ENCODE peak calls at places on chromosomes 2 and 18, in seven cellular contexts. G, N, P, F, Q, Y and U are unnamed samples.

GRCh38 chr2:234869164-234869563 is 82.7 kb upstream of the SH3BP4 start:
- DNase-seq in G (no peak), N (no peak), P (no peak), F (no peak), Q (no peak), Y (no peak), U (no peak)

GRCh38 chr18:59029663-59030421 is 109.8 kb upstream of the SEC11C start:
- DNase-seq in G (no peak), N (no peak), P (no peak), F (no peak), Q (no peak), Y (no peak), U (no peak)

GRCh38 chr2:48851161-48851560 is 95.6 kb upstream of the LHCGR start:
- DNase-seq in G (no peak), N (no peak), P (no peak), F (no peak), Q (no peak), Y (no peak), U (no peak)

GRCh38 chr18:46567196-46567595 is 89.8 kb downstream of the LOXHD1 start:
- DNase-seq in G (no peak), N (no peak), P (no peak), F (no peak), Q (no peak), Y (no peak), U (no peak)

GRCh38 chr2:148458171-148458570 is 186.4 kb upstream of the EPC2 start:
- DNase-seq in G (no peak), N (no peak), P (no peak), F (no peak), Q (no peak), Y (no peak), U (no peak)

GRCh38 chr2:175293776-175294175 is 112.3 kb upstream of the ATP5MC3 start:
- DNase-seq in G (no peak), N (no peak), P (no peak), F (no peak), Q (no peak), Y (no peak), U (no peak)

GRCh38 chr2:375947-376307 is 88.0 kb upstream of the ALKAL2 start:
- DNase-seq in G (no peak), N (no peak), P (no peak), F (no peak), Q (no peak), Y (no peak), U (no peak)

GRCh38 chr2:238700122-238700457 is 147.8 kb upstream of the TWIST2 start:
- DNase-seq in G (no peak), N (no peak), P (no peak), F (no peak), Q (no peak), Y (no peak), U (no peak)

GRCh38 chr18:78859686-78860085 is 119.9 kb upstream of the SALL3 start:
- DNase-seq in G (no peak), N (no peak), P (no peak), F (no peak), Q (no peak), Y (no peak), U (no peak)

GRCh38 chr18:11689972-11690570 is 1.0 kb downstream of the GNAL start:
- DNase-seq in G (no peak), N (no peak), P (no peak), F (no peak), Q (no peak), Y (no peak), U (no peak)

GRCh38 chr2:121969155-121969554 is 213.7 kb downstream of the TSN start:
- DNase-seq in G (no peak), N (no peak), P (no peak), F (no peak), Q (no peak), Y (no peak), U (no peak)

DNA sequence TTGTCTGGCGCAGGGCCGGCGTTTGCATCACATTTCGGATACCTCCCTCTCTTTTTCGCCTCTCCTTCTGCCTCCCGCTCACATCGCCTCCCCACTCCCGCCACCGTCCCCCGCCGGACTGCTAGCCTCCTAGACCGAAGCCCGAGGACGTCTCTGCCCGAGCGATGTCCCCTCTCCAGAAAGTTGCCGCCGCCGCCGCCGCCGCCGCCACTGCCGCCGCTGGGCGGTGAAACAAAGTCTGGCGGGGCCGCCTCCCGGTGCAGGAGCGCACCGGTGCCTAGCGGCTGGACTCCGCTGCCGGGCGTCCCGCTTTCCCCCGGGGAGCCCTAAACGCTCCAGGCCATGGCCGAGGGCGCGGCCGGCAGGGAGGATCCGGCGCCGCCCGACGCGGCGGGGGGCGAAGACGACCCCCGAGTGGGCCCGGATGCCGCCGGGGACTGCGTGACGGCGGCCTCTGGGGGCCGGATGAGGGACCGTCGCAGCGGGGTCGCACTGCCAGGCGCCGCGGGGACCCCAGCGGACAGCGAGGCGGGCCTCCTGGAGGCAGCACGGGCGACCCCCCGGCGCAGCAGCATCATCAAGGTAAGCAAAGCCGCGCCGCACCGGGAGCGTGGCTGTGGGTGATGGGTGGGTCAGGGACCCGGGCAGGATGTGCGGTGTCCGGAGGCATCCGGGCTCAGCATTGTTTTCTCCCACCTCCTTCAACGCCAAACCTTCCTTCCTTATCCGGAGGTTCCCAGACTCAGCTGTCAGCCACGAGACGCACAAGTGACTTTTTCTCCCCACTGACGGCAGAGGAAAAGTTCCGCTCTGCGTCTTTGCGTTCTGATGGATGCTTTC is 585 bp downstream of the PLCL1 start:
- DNase-seq in G (peak; percentile 32), N (no peak), P (no peak), F (peak; percentile 67), Q (no peak), Y (no peak), U (no peak)
- TF ChIP-seq CTCF in G (no peak), N (no peak), P (no peak), F (peak; percentile 17), Q (no peak), Y (no peak), U (no peak)

GRCh38 chr2:20593072-20594034 is 57.5 kb downstream of the HS1BP3 start:
- DNase-seq in G (no peak), N (peak; percentile 52), P (no peak), F (peak; percentile 40), Q (no peak), Y (peak; percentile 44), U (peak; percentile 94)
- TF ChIP-seq CTCF in G (no peak), N (no peak), P (no peak), F (no peak), Q (no peak), Y (no peak), U (peak; percentile 42)

GRCh38 chr2:191895743-191896142 is 48.9 kb upstream of the CAVIN2 start:
- DNase-seq in G (no peak), N (no peak), P (no peak), F (no peak), Q (no peak), Y (no peak), U (no peak)
- TF ChIP-seq CTCF in G (no peak), N (no peak), P (no peak), F (no peak), Q (no peak), Y (no peak), U (no peak)

GRCh38 chr2:36507408-36507812 is 90.6 kb downstream of the FEZ2 start:
- DNase-seq in G (peak; percentile 40), N (no peak), P (no peak), F (peak; percentile 33), Q (no peak), Y (no peak), U (peak; percentile 75)
- TF ChIP-seq CTCF in G (peak; percentile 78), N (peak; percentile 58), P (peak; percentile 81), F (peak; percentile 63), Q (peak; percentile 37), Y (peak; percentile 66), U (peak; percentile 96)